ENCODE peak calls at places on chromosomes 16 and 17, in six cellular contexts. P is Daoy, F is neural crest cell, C is renal cortical epithelial cell, T is fibroblast of gingiva, K is amygdala. W is an unnamed sample.

GRCh38 chr17:9291912-9292562 is 270.7 kb downstream of the NTN1 start:
- DNase-seq in C (no peak), K (peak), T (peak), P (no peak), F (peak), W (peak)

GRCh38 chr17:47700471-47701449 is 6.8 kb downstream of the TBKBP1 start:
- DNase-seq in F (no peak), K (no peak), T (no peak), C (no peak), P (no peak), W (no peak)

GRCh38 chr17:33267279-33267790 is 25.8 kb downstream of the ASIC2 start:
- DNase-seq in T (peak), P (peak), C (peak), K (no peak), F (no peak), W (no peak)

GRCh38 chr16:2501938-2502900 is 11.5 kb upstream of the ATP6V0C start:
- DNase-seq in C (no peak), F (no peak), P (no peak), T (no peak), K (no peak), W (no peak)

GRCh38 chr16:2773188-2773968 is 3.7 kb downstream of the ELOB start:
- DNase-seq in F (no peak), P (no peak), K (no peak), T (peak), C (no peak), W (no peak)

GRCh38 chr17:76671123-76671911 is 27.8 kb upstream of the ST6GALNAC1 start:
- DNase-seq in T (peak), K (peak), C (peak), F (peak), P (peak), W (peak)

GRCh38 chr17:1999557-2000251 is 25.4 kb downstream of the RTN4RL1 start:
- DNase-seq in K (peak), F (peak), T (peak), C (peak), P (no peak), W (no peak)

GRCh38 chr16:87042551-87043272 is 274.5 kb downstream of the C16orf95 start:
- DNase-seq in F (no peak), T (no peak), K (no peak), P (no peak), C (no peak), W (no peak)

GRCh38 chr16:68951991-68952877 is 108.9 kb downstream of the TANGO6 start:
- DNase-seq in F (no peak), K (no peak), T (no peak), P (peak), C (peak), W (no peak)

GRCh38 chr17:40086150-40087044 is 14.0 kb downstream of the NR1D1 start:
- DNase-seq in C (no peak), K (no peak), T (no peak), P (peak), F (peak), W (no peak)

GRCh38 chr17:71900830-71901229 is 220.0 kb upstream of the SOX9 start:
- DNase-seq in P (peak), T (no peak), C (peak), K (no peak), F (no peak), W (no peak)

W was measured in tibial nerve.